ENCODE peak calls at places on chromosomes 5 and 9, in five cellular contexts. S is AG10803, Z is HFF-Myc, P is RWPE1, K is type B pancreatic cell. Q is an unnamed sample.

GRCh38 chr5:111367081-111367480 is 142.9 kb downstream of the CAMK4 start:
- DNase-seq in S (no peak), P (peak), Z (no peak), K (no peak), Q (no peak)

GRCh38 chr5:37723147-37723961 is 116.5 kb downstream of the GDNF start:
- DNase-seq in K (no peak), P (no peak), S (peak), Z (no peak), Q (peak)

GRCh38 chr5:126516133-126516532 is 78.9 kb downstream of the ALDH7A1 start:
- DNase-seq in K (no peak), P (peak), S (peak), Z (no peak), Q (no peak)

GRCh38 chr5:87020099-87020934 is 247.4 kb upstream of the RASA1 start:
- DNase-seq in P (no peak), S (peak), Z (no peak), K (no peak), Q (no peak)

GRCh38 chr5:174785120-174785680 is 60.8 kb downstream of the MSX2 start:
- DNase-seq in S (no peak), Z (no peak), K (no peak), P (no peak), Q (no peak)

GRCh38 chr5:75450069-75450468 is 61.4 kb downstream of the CERT1 start:
- DNase-seq in S (no peak), P (no peak), K (no peak), Z (no peak), Q (no peak)

GRCh38 chr9:134066546-134066922 is 1.3 kb downstream of the BRD3 start:
- DNase-seq in Z (no peak), P (peak), K (no peak), S (peak), Q (no peak)

GRCh38 chr5:175748650-175749049 is 90.8 kb downstream of the HRH2 start:
- DNase-seq in K (no peak), S (no peak), P (no peak), Z (no peak), Q (no peak)

GRCh38 chr5:169626779-169627178 is 10.3 kb upstream of the DOCK2 start:
- DNase-seq in Z (peak), S (peak), P (peak), K (no peak), Q (no peak)

GRCh38 chr9:137632432-137633161 is 13.8 kb downstream of the EHMT1 start:
- DNase-seq in Z (no peak), P (no peak), K (no peak), S (peak), Q (no peak)

GRCh38 chr9:93058357-93059096 is at the start of gene SUSD3:
- DNase-seq in Z (no peak), K (no peak), P (peak), S (no peak), Q (peak)

GRCh38 chr5:6322163-6322713 is 56.1 kb downstream of the MED10 start:
- DNase-seq in P (no peak), K (no peak), S (no peak), Z (no peak), Q (no peak)

GRCh38 chr5:95861221-95861857 is 38.8 kb upstream of the GLRX start:
- DNase-seq in K (no peak), Z (peak), P (peak), S (peak), Q (no peak)

GRCh38 chr9:73154760-73155159 is 3.1 kb downstream of the ANXA1 start:
- DNase-seq in Z (no peak), P (no peak), K (no peak), S (no peak), Q (no peak)

GRCh38 chr5:68362331-68362730 is 146.8 kb downstream of the PIK3R1 start:
- DNase-seq in S (no peak), K (no peak), P (no peak), Z (no peak), Q (no peak)

GRCh38 chr5:151892393-151892792 is 32.3 kb downstream of the GLRA1 start:
- DNase-seq in P (no peak), Z (no peak), S (no peak), K (no peak), Q (peak)

GRCh38 chr5:155085282-155085990 is 71.9 kb downstream of the KIF4B start:
- DNase-seq in P (peak), S (peak), Z (no peak), K (no peak), Q (no peak)

DNA sequence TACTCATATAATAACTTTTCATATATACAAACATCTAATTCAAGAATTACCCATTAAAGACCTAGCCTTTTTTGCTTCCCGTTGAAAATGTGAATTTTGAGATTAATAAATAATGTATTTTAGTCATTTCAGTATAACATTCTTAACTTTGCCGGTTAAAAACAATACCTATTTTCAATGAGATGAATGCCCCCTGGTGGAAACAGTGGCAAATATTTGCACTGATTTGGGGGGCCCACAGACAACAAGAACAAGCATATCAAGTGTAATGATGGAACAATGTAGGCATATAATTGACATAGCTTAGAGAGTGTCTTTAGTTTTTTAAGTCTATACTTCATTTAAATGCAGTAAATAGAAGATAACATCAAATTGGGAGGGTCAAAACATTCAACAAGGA is 111.9 kb downstream of the NTRK2 start:
- DNase-seq in S (no peak), Z (no peak), P (peak), K (no peak), Q (no peak)
- TF ChIP-seq CTCF in S (peak), Z (peak), P (peak), K (peak), Q (peak)

GRCh38 chr5:159784993-159785392 is 131.3 kb upstream of the ADRA1B start:
- DNase-seq in Z (no peak), K (no peak), S (no peak), P (no peak), Q (no peak)
- TF ChIP-seq CTCF in Z (no peak), K (no peak), S (no peak), P (no peak), Q (no peak)

DNA sequence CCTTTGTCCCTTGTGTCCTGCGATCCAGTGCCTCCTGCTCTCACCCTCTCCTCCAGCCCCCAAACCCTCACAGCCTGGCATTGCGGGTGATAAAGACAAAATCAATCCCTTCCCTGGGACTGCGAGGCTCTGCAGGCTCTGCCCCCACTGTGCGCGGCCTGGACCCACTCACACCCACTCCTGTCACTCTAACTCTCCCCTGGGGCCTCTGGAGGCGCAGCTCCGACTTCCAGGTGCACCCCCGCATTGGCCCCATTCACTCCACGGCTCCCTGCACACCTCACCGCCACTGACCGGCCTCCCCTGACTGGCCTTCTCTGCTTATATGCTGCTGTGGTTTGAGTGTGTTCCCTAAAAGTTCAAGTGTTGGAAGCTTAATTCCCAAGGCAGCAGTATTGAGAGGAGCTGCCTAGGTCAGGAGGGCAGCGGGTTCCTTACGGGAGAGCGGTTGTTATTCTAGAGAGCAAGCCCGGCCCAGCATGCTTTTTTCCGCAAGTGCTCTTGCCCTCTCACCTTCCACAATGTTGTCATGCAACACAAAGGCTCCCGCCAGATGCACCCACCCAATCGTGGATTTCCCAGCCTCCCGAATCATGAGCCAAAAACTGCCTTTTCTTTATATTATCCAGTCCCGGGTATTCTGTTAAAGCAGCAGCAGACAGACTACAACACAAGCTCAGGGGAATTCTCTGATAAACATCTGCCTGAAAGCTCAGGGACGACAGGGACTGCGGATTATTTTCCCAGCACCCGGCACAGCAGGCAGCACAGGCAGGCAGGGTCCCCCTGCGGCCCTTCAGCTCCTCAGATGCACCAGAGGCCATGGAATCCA is 73.5 kb upstream of the LRRTM2 start:
- DNase-seq in K (no peak), Z (no peak), S (no peak), P (no peak), Q (no peak)
- TF ChIP-seq CTCF in K (no peak), Z (no peak), S (no peak), P (no peak), Q (no peak)

DNA sequence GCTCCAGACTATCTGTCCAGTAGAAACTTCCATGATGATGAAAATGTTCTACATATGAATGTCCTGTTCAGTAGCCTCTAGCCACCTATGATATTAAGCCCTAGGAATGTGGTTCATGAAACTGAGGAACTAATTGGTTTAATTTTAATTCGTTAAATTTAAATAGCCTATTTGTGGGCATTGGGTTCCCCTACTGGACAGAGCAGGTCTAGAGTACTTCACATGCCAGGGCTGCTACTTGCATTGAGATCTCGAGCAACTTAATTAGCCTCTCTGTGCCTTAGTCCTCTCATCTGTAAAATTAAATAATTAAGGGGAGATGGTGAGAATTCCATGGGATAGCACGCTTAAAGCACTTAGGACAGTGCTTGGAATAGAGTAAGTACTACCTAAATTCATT is 160.0 kb downstream of the PAPPA start:
- DNase-seq in Z (no peak), P (no peak), S (no peak), K (no peak), Q (no peak)
- TF ChIP-seq CTCF in Z (peak), P (no peak), S (peak), K (no peak), Q (no peak)

DNA sequence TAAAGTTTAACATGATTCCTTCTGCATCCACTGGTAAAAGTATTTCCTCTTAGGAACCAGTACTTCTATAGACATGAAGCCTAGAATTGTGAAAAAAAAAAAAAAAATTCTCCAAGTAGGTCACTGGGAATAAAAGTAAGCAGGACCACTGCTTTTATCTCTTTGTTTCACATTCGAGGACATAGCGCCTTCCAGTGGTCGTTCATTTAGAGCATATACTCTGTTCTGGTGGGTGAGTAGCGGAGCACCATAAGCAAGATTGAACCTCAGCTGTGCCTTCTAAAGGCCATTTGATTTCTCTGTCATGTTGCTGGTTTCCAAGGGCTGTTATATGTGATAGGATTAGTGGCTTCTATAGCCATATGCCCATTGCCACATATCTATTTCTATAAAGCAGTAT is 393.1 kb downstream of the TMEM232 start:
- DNase-seq in K (no peak), P (no peak), S (no peak), Z (no peak), Q (peak)
- TF ChIP-seq CTCF in K (peak), P (no peak), S (no peak), Z (peak), Q (peak)

GRCh38 chr5:172123269-172123692 is 64.7 kb downstream of the STK10 start:
- DNase-seq in Z (peak), S (peak), P (peak), K (no peak), Q (no peak)
- TF ChIP-seq CTCF in Z (peak), S (peak), P (no peak), K (peak), Q (no peak)

DNA sequence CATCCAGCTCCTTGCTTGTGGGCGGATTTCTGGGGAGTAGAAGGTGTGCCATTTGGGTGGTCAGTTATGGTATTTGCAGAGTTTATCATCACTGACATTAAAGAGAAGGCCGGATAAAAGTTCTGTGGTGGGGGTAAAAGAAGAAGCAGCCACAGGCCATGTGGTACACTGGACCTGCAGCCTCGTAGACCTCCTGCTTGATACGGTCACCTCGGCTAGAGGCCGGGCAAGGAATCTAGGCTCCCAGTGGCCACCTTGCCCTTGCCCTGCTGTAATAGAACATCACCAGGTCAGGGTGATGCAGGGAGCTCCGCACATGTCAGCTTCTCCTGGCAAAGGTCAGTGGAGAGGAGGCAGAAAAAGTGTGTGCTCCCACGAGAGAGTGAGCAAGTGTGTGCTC is 376.1 kb upstream of the IRX4 start:
- DNase-seq in K (no peak), P (no peak), S (no peak), Z (no peak), Q (no peak)
- TF ChIP-seq CTCF in K (no peak), P (no peak), S (no peak), Z (no peak), Q (no peak)

GRCh38 chr5:53350408-53350807 is 130.0 kb upstream of the FST start:
- DNase-seq in Z (no peak), K (no peak), P (no peak), S (peak), Q (no peak)

GRCh38 chr5:53355930-53356329 is 124.5 kb upstream of the FST start:
- DNase-seq in S (no peak), K (no peak), P (no peak), Z (no peak), Q (no peak)

GRCh38 chr5:53355316-53355715 is 125.1 kb upstream of the FST start:
- DNase-seq in S (no peak), Z (no peak), K (no peak), P (no peak), Q (no peak)

GRCh38 chr5:53350991-53351770 is 129.2 kb upstream of the FST start:
- DNase-seq in P (no peak), K (no peak), Z (no peak), S (no peak), Q (no peak)
- TF ChIP-seq CTCF in P (no peak), K (no peak), Z (no peak), S (no peak), Q (no peak)

GRCh38 chr5:172951381-172952033 is 7.7 kb upstream of the RPL26L1 start:
- DNase-seq in S (no peak), Z (no peak), P (no peak), K (no peak), Q (no peak)
- TF ChIP-seq CTCF in S (no peak), Z (no peak), P (no peak), K (no peak), Q (no peak)

Q was measured in glutamatergic neuron.